ENCODE peak calls at places on chromosome 2, in ten cellular contexts. O, Z, V, D, R, W, T, Y, E and P are unnamed samples.

GRCh38 chr2:72793798-72794447 is 31.9 kb downstream of the EXOC6B start:
- DNase-seq in Y (no peak), W (no peak), D (no peak), R (no peak), V (no peak), E (no peak), Z (peak; percentile 37), T (peak; percentile 71), O (no peak), P (no peak)

GRCh38 chr2:159677654-159678053 is 34.7 kb upstream of the MARCHF7 start:
- DNase-seq in T (no peak), Z (peak; percentile 33), V (no peak), D (no peak), Y (no peak), R (no peak), E (no peak), O (no peak), W (no peak), P (no peak)

GRCh38 chr2:15718103-15718943 is 126.7 kb downstream of the DDX1 start:
- DNase-seq in Z (no peak), D (no peak), V (no peak), R (no peak), T (no peak), W (no peak), Y (no peak), E (no peak), O (no peak), P (no peak)

GRCh38 chr2:229346801-229347540 is 75.9 kb upstream of the PID1 start:
- DNase-seq in O (no peak), W (no peak), Y (no peak), Z (no peak), E (no peak), V (no peak), D (no peak), R (no peak), T (no peak), P (no peak)

GRCh38 chr2:73217160-73217559 is 3.1 kb downstream of the SMYD5 start:
- DNase-seq in D (no peak), W (no peak), E (no peak), V (no peak), T (no peak), Z (no peak), O (no peak), R (no peak), Y (no peak), P (no peak)

GRCh38 chr2:210226186-210226585 is 939 bp upstream of the ACADL start:
- DNase-seq in D (no peak), W (no peak), Y (no peak), Z (no peak), T (no peak), R (no peak), E (no peak), V (no peak), O (no peak), P (no peak)

GRCh38 chr2:147094077-147094476 is 750.8 kb upstream of the ACVR2A start:
- DNase-seq in R (no peak), O (no peak), E (no peak), Z (no peak), W (no peak), V (no peak), Y (no peak), D (no peak), T (no peak), P (no peak)

GRCh38 chr2:96344011-96344410 is 8.4 kb downstream of the NCAPH start:
- DNase-seq in E (no peak), W (no peak), R (no peak), T (no peak), D (no peak), Y (no peak), V (peak; percentile 79), O (no peak), Z (peak; percentile 73), P (peak; percentile 42)

GRCh38 chr2:225233234-225233633 is 166.3 kb upstream of the NYAP2 start:
- DNase-seq in O (no peak), E (no peak), Z (peak; percentile 28), R (no peak), Y (no peak), V (no peak), T (no peak), D (no peak), W (no peak), P (no peak)

GRCh38 chr2:96538487-96539214 is 2.1 kb downstream of the ARID5A start:
- DNase-seq in E (peak; percentile 88), V (peak; percentile 97), R (peak; percentile 86), Z (no peak), W (no peak), T (peak; percentile 40), D (no peak), Y (no peak), O (peak; percentile 91), P (peak; percentile 85)

GRCh38 chr2:23289671-23290070 is 95.3 kb upstream of the KLHL29 start:
- DNase-seq in E (no peak), Z (no peak), D (no peak), Y (no peak), W (no peak), V (no peak), T (no peak), O (no peak), R (no peak), P (no peak)

GRCh38 chr2:15829985-15830384 is 110.4 kb upstream of the MYCN start:
- DNase-seq in D (no peak), W (no peak), R (no peak), E (no peak), Z (no peak), Y (no peak), O (no peak), T (no peak), V (peak; percentile 59), P (no peak)

GRCh38 chr2:152505495-152505906 is 170.5 kb downstream of the FMNL2 start:
- DNase-seq in V (no peak), Z (peak; percentile 41), R (no peak), Y (no peak), T (no peak), D (peak; percentile 69), W (no peak), E (peak; percentile 57), O (peak; percentile 46), P (no peak)

GRCh38 chr2:28155627-28156026 is 237.0 kb upstream of the FOSL2 start:
- DNase-seq in R (no peak), O (no peak), T (no peak), Y (no peak), Z (no peak), E (no peak), W (peak; percentile 28), D (peak; percentile 14), V (no peak), P (peak; percentile 42)

GRCh38 chr2:225328192-225328591 is 71.3 kb upstream of the NYAP2 start:
- DNase-seq in O (no peak), V (no peak), Z (peak; percentile 57), Y (no peak), D (peak; percentile 8), W (peak; percentile 14), R (no peak), E (no peak), T (no peak), P (no peak)

GRCh38 chr2:218566296-218566695 is 1.9 kb downstream of the USP37 start:
- DNase-seq in D (no peak), T (no peak), V (no peak), E (no peak), Z (no peak), Y (no peak), W (no peak), R (no peak), O (no peak), P (no peak)

GRCh38 chr2:176449852-176450251 is 180.6 kb downstream of the MTX2 start:
- DNase-seq in Y (no peak), R (no peak), O (no peak), Z (peak; percentile 12), W (no peak), T (no peak), D (no peak), E (no peak), V (no peak), P (no peak)

GRCh38 chr2:122480381-122481243 is 725.2 kb downstream of the TSN start:
- DNase-seq in R (no peak), T (no peak), E (no peak), W (no peak), D (no peak), Y (no peak), V (peak; percentile 31), Z (no peak), O (no peak), P (no peak)

GRCh38 chr2:225768741-225769140 is 369.2 kb downstream of the NYAP2 start:
- DNase-seq in T (no peak), E (no peak), V (no peak), Y (no peak), Z (no peak), D (no peak), R (no peak), O (no peak), W (no peak), P (no peak)

GRCh38 chr2:130845507-130846085 is 8.9 kb downstream of the ARHGEF4 start:
- DNase-seq in Z (peak; percentile 12), Y (no peak), R (no peak), O (no peak), V (peak; percentile 64), T (no peak), W (no peak), D (no peak), E (no peak), P (no peak)

GRCh38 chr2:156341482-156342251 is 9.1 kb upstream of the NR4A2 start:
- DNase-seq in W (peak; percentile 61), Y (peak; percentile 96), Z (peak; percentile 94), E (peak; percentile 85), T (peak; percentile 87), V (peak; percentile 96), O (peak; percentile 93), R (peak; percentile 97), D (peak; percentile 71), P (peak; percentile 96)

GRCh38 chr2:10817413-10817812 is 4.8 kb upstream of the PDIA6 start:
- DNase-seq in D (peak; percentile 51), R (peak; percentile 45), E (no peak), O (no peak), W (peak; percentile 52), V (peak; percentile 69), T (peak; percentile 55), Y (no peak), Z (no peak), P (no peak)
- TF ChIP-seq CTCF in D (peak; percentile 15), R (no peak), E (no peak), O (no peak), W (peak; percentile 67), V (no peak), T (no peak), Y (no peak), Z (peak; percentile 38), P (peak; percentile 18)

GRCh38 chr2:32310577-32310976 is 32.9 kb downstream of the YIPF4 start:
- DNase-seq in E (no peak), V (no peak), T (no peak), W (no peak), Z (no peak), D (no peak), Y (no peak), O (no peak), R (no peak), P (no peak)
- H3K4me1 ChIP-seq in E (no peaks in the 10 kb centered on the region), V (no peaks in the 10 kb centered on the region), T (no peaks in the 10 kb centered on the region), W (no peaks in the 10 kb centered on the region), Z (no peaks in the 10 kb centered on the region), D (no peaks in the 10 kb centered on the region), Y (no peaks in the 10 kb centered on the region), O (no peaks in the 10 kb centered on the region), R (no peaks in the 10 kb centered on the region), P (no peaks in the 10 kb centered on the region)

GRCh38 chr2:165847001-165847400 is 53.0 kb upstream of the GALNT3 start:
- DNase-seq in O (no peak), V (no peak), W (no peak), E (no peak), Z (no peak), T (no peak), R (no peak), D (no peak), Y (no peak), P (no peak)
- TF ChIP-seq CTCF in O (no peak), V (no peak), W (no peak), E (no peak), Z (no peak), T (no peak), R (no peak), D (no peak), Y (no peak), P (no peak)

GRCh38 chr2:121478996-121479735 is 51.5 kb upstream of the RNU4ATAC start:
- DNase-seq in Y (no peak), R (no peak), E (no peak), T (no peak), D (no peak), W (no peak), Z (peak; percentile 31), V (no peak), O (no peak), P (no peak)
- H3K4me1 ChIP-seq in Y (peaks cover 4% of the 10 kb centered on the region), R (peaks cover 43% of the 10 kb centered on the region), E (no peaks in the 10 kb centered on the region), T (peaks cover 35% of the 10 kb centered on the region), D (peaks cover 29% of the 10 kb centered on the region), W (peaks cover 6% of the 10 kb centered on the region), Z (peaks cover 27% of the 10 kb centered on the region), V (peaks cover 30% of the 10 kb centered on the region), O (no peaks in the 10 kb centered on the region), P (peaks cover 7% of the 10 kb centered on the region)